ENCODE peak calls at places on chromosomes 11 and 22, in ten cellular contexts. One of them, this sample, is unnamed.

GRCh38 chr11:8011981-8012444 is 24.9 kb downstream of the EIF3F start:
- DNase-seq in AG10803: peak
- DNase-seq in ovary: no peak
- DNase-seq in cardiac muscle cell: peak
- DNase-seq in neural progenitor cell: no peak
- DNase-seq in PC-3: peak
- DNase-seq in BE2C: no peak
- DNase-seq in pancreas: no peak
- DNase-seq in uterus: no peak
- DNase-seq in BJ: peak
- DNase-seq in this sample: no peak

GRCh38 chr11:122163420-122163819 is 47.4 kb upstream of the BLID start:
- DNase-seq in AG10803: peak
- DNase-seq in pancreas: no peak
- DNase-seq in PC-3: peak
- DNase-seq in neural progenitor cell: no peak
- DNase-seq in uterus: no peak
- DNase-seq in cardiac muscle cell: peak
- DNase-seq in ovary: no peak
- DNase-seq in BE2C: no peak
- DNase-seq in BJ: peak
- DNase-seq in this sample: no peak

GRCh38 chr22:44130076-44130711 is 50.5 kb upstream of the PARVG start:
- DNase-seq in cardiac muscle cell: no peak
- DNase-seq in uterus: no peak
- DNase-seq in pancreas: no peak
- DNase-seq in PC-3: no peak
- DNase-seq in ovary: no peak
- DNase-seq in BJ: no peak
- DNase-seq in neural progenitor cell: no peak
- DNase-seq in BE2C: peak
- DNase-seq in AG10803: no peak
- DNase-seq in this sample: no peak

GRCh38 chr11:62805991-62806441 is 776 bp upstream of the NXF1 start:
- DNase-seq in BJ: no peak
- DNase-seq in pancreas: no peak
- DNase-seq in BE2C: no peak
- DNase-seq in AG10803: no peak
- DNase-seq in uterus: no peak
- DNase-seq in cardiac muscle cell: peak
- DNase-seq in neural progenitor cell: peak
- DNase-seq in ovary: no peak
- DNase-seq in PC-3: no peak
- DNase-seq in this sample: no peak

GRCh38 chr22:36940676-36941075 is 27.2 kb downstream of the CSF2RB start:
- DNase-seq in uterus: no peak
- DNase-seq in neural progenitor cell: no peak
- DNase-seq in AG10803: no peak
- DNase-seq in ovary: no peak
- DNase-seq in cardiac muscle cell: no peak
- DNase-seq in BE2C: no peak
- DNase-seq in BJ: no peak
- DNase-seq in PC-3: no peak
- DNase-seq in pancreas: no peak
- DNase-seq in this sample: no peak

GRCh38 chr11:112776834-112777793 is 184.1 kb upstream of the NCAM1 start:
- DNase-seq in AG10803: no peak
- DNase-seq in ovary: no peak
- DNase-seq in neural progenitor cell: no peak
- DNase-seq in pancreas: no peak
- DNase-seq in PC-3: no peak
- DNase-seq in BE2C: peak
- DNase-seq in uterus: no peak
- DNase-seq in BJ: no peak
- DNase-seq in cardiac muscle cell: peak
- DNase-seq in this sample: no peak

GRCh38 chr22:38284042-38284402 is 11.2 kb upstream of the TMEM184B start:
- DNase-seq in PC-3: no peak
- DNase-seq in uterus: peak
- DNase-seq in BJ: peak
- DNase-seq in pancreas: no peak
- DNase-seq in neural progenitor cell: no peak
- DNase-seq in ovary: no peak
- DNase-seq in AG10803: peak
- DNase-seq in cardiac muscle cell: peak
- DNase-seq in BE2C: no peak
- DNase-seq in this sample: no peak

GRCh38 chr22:26325641-26326040 is 103.4 kb upstream of the ASPHD2 start:
- DNase-seq in BJ: no peak
- DNase-seq in neural progenitor cell: no peak
- DNase-seq in ovary: no peak
- DNase-seq in PC-3: no peak
- DNase-seq in cardiac muscle cell: no peak
- DNase-seq in BE2C: no peak
- DNase-seq in AG10803: peak
- DNase-seq in pancreas: no peak
- DNase-seq in uterus: no peak
- DNase-seq in this sample: no peak

GRCh38 chr11:96147186-96147585 is 195.8 kb downstream of the MAML2 start:
- DNase-seq in uterus: no peak
- DNase-seq in cardiac muscle cell: no peak
- DNase-seq in pancreas: no peak
- DNase-seq in BJ: no peak
- DNase-seq in BE2C: no peak
- DNase-seq in neural progenitor cell: no peak
- DNase-seq in ovary: no peak
- DNase-seq in PC-3: peak
- DNase-seq in AG10803: no peak
- DNase-seq in this sample: no peak

GRCh38 chr11:129728571-129728970 is 87.1 kb upstream of the TMEM45B start:
- DNase-seq in neural progenitor cell: no peak
- DNase-seq in AG10803: no peak
- DNase-seq in cardiac muscle cell: no peak
- DNase-seq in pancreas: no peak
- DNase-seq in BJ: no peak
- DNase-seq in PC-3: peak
- DNase-seq in uterus: no peak
- DNase-seq in ovary: no peak
- DNase-seq in BE2C: no peak
- DNase-seq in this sample: peak

GRCh38 chr11:102928247-102928646 is 27.3 kb downstream of the MMP13 start:
- DNase-seq in cardiac muscle cell: no peak
- DNase-seq in BE2C: no peak
- DNase-seq in BJ: no peak
- DNase-seq in AG10803: no peak
- DNase-seq in ovary: no peak
- DNase-seq in pancreas: no peak
- DNase-seq in PC-3: no peak
- DNase-seq in uterus: no peak
- DNase-seq in neural progenitor cell: no peak
- DNase-seq in this sample: no peak

GRCh38 chr11:82960000-82960778 is 58.7 kb downstream of the DDIAS start:
- DNase-seq in BJ: no peak
- DNase-seq in cardiac muscle cell: no peak
- DNase-seq in pancreas: no peak
- DNase-seq in AG10803: no peak
- DNase-seq in uterus: no peak
- DNase-seq in neural progenitor cell: no peak
- DNase-seq in ovary: no peak
- DNase-seq in BE2C: no peak
- DNase-seq in PC-3: no peak
- DNase-seq in this sample: no peak

GRCh38 chr11:115657586-115657985 is 153.4 kb upstream of the CADM1 start:
- DNase-seq in cardiac muscle cell: no peak
- DNase-seq in BE2C: no peak
- DNase-seq in pancreas: no peak
- DNase-seq in neural progenitor cell: no peak
- DNase-seq in AG10803: peak
- DNase-seq in PC-3: no peak
- DNase-seq in ovary: no peak
- DNase-seq in uterus: no peak
- DNase-seq in BJ: no peak
- DNase-seq in this sample: no peak

GRCh38 chr11:129737535-129738230 is 78.0 kb upstream of the TMEM45B start:
- DNase-seq in pancreas: no peak
- DNase-seq in uterus: no peak
- DNase-seq in BJ: no peak
- DNase-seq in cardiac muscle cell: no peak
- DNase-seq in PC-3: no peak
- DNase-seq in BE2C: no peak
- DNase-seq in AG10803: no peak
- DNase-seq in neural progenitor cell: no peak
- DNase-seq in ovary: no peak
- DNase-seq in this sample: no peak

GRCh38 chr22:41256254-41256897 is 15.6 kb upstream of the CHADL start:
- DNase-seq in cardiac muscle cell: peak
- DNase-seq in BE2C: no peak
- DNase-seq in ovary: no peak
- DNase-seq in neural progenitor cell: no peak
- DNase-seq in pancreas: no peak
- DNase-seq in BJ: peak
- DNase-seq in PC-3: peak
- DNase-seq in uterus: no peak
- DNase-seq in AG10803: peak
- DNase-seq in this sample: peak
- TF ChIP-seq CTCF in cardiac muscle cell: no peak
- TF ChIP-seq CTCF in BE2C: no peak
- TF ChIP-seq CTCF in ovary: no peak
- TF ChIP-seq CTCF in neural progenitor cell: no peak
- TF ChIP-seq CTCF in pancreas: no peak
- TF ChIP-seq CTCF in BJ: peak
- TF ChIP-seq CTCF in PC-3: peak
- TF ChIP-seq CTCF in uterus: no peak
- TF ChIP-seq CTCF in AG10803: peak
- TF ChIP-seq CTCF in this sample: peak

DNA sequence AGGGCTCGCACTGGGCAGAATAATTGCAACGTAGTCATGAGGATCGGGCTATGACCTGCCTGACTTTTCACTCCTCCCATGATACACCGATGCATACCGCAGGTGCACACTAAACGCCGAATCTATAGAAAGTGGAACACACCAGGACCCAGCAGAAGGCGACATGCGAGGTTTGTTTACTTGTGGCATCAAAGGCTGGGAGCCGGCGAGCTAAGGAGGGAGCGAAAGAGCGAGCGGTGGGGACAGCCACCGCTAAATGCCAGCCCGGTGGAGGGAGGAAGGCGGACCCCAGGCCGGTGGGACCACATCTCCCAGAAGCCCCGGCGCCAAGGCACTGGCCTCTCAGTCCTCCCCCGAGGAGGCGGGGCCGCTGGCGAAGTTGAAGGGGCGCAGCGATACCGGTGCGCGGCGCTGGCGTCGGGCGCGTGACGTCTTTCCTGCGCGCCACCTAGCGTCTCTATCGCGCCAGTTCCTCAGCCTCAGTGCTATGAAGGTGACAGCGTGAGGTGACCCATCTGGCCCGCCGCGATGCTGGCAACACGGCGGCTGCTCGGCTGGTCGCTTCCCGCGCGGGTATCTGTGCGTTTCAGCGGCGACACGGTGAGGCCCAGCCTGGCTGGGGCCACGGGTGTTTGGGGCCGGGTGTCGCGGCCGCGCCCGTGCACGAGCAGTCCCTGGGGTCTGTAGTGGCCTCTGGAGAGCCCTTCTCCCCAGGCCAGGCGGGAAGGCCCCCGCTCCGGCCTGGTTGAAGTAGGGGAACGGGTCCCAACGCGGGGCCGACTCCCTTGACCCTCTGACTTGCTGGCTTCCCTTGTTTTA is at the start of gene NDUFV1:
- DNase-seq in AG10803: peak
- DNase-seq in BJ: peak
- DNase-seq in ovary: peak
- DNase-seq in uterus: peak
- DNase-seq in neural progenitor cell: peak
- DNase-seq in pancreas: peak
- DNase-seq in BE2C: peak
- DNase-seq in cardiac muscle cell: peak
- DNase-seq in PC-3: peak
- DNase-seq in this sample: peak
- H3K4me3 ChIP-seq in AG10803: peak
- H3K4me3 ChIP-seq in BJ: peak
- H3K4me3 ChIP-seq in ovary: peak
- H3K4me3 ChIP-seq in uterus: peak
- H3K4me3 ChIP-seq in neural progenitor cell: peak
- H3K4me3 ChIP-seq in pancreas: peak
- H3K4me3 ChIP-seq in BE2C: peak
- H3K4me3 ChIP-seq in cardiac muscle cell: peak
- H3K4me3 ChIP-seq in PC-3: peak
- H3K4me3 ChIP-seq in this sample: peak

GRCh38 chr22:50016308-50016987 is 3.9 kb upstream of the IL17REL start:
- DNase-seq in neural progenitor cell: peak
- DNase-seq in cardiac muscle cell: no peak
- DNase-seq in ovary: peak
- DNase-seq in PC-3: no peak
- DNase-seq in uterus: no peak
- DNase-seq in AG10803: no peak
- DNase-seq in BJ: no peak
- DNase-seq in BE2C: peak
- DNase-seq in pancreas: peak
- DNase-seq in this sample: no peak
- TF ChIP-seq CTCF in neural progenitor cell: no peak
- TF ChIP-seq CTCF in cardiac muscle cell: no peak
- TF ChIP-seq CTCF in ovary: no peak
- TF ChIP-seq CTCF in PC-3: no peak
- TF ChIP-seq CTCF in uterus: no peak
- TF ChIP-seq CTCF in AG10803: no peak
- TF ChIP-seq CTCF in BJ: no peak
- TF ChIP-seq CTCF in BE2C: no peak
- TF ChIP-seq CTCF in pancreas: no peak
- TF ChIP-seq CTCF in this sample: no peak

GRCh38 chr11:13279487-13279834 is 1.9 kb downstream of the BMAL1 start:
- DNase-seq in ovary: no peak
- DNase-seq in BE2C: no peak
- DNase-seq in uterus: no peak
- DNase-seq in cardiac muscle cell: no peak
- DNase-seq in neural progenitor cell: no peak
- DNase-seq in AG10803: no peak
- DNase-seq in BJ: no peak
- DNase-seq in pancreas: no peak
- DNase-seq in PC-3: no peak
- DNase-seq in this sample: no peak

GRCh38 chr11:13278620-13279486 is 1.3 kb downstream of the BMAL1 start:
- DNase-seq in ovary: no peak
- DNase-seq in BJ: no peak
- DNase-seq in pancreas: no peak
- DNase-seq in uterus: no peak
- DNase-seq in cardiac muscle cell: no peak
- DNase-seq in PC-3: no peak
- DNase-seq in neural progenitor cell: peak
- DNase-seq in BE2C: no peak
- DNase-seq in AG10803: no peak
- DNase-seq in this sample: no peak

GRCh38 chr11:13277719-13278619 is at the start of gene BMAL1:
- DNase-seq in AG10803: no peak
- DNase-seq in ovary: peak
- DNase-seq in pancreas: peak
- DNase-seq in PC-3: no peak
- DNase-seq in uterus: peak
- DNase-seq in BJ: no peak
- DNase-seq in neural progenitor cell: peak
- DNase-seq in cardiac muscle cell: peak
- DNase-seq in BE2C: no peak
- DNase-seq in this sample: no peak

GRCh38 chr11:13276852-13277718 is 505 bp upstream of the BMAL1 start:
- DNase-seq in BJ: peak
- DNase-seq in cardiac muscle cell: peak
- DNase-seq in uterus: peak
- DNase-seq in ovary: peak
- DNase-seq in BE2C: peak
- DNase-seq in AG10803: peak
- DNase-seq in pancreas: peak
- DNase-seq in neural progenitor cell: peak
- DNase-seq in PC-3: peak
- DNase-seq in this sample: peak

GRCh38 chr11:13276454-13276851 is 1.1 kb upstream of the BMAL1 start:
- DNase-seq in ovary: no peak
- DNase-seq in AG10803: no peak
- DNase-seq in cardiac muscle cell: no peak
- DNase-seq in neural progenitor cell: no peak
- DNase-seq in PC-3: no peak
- DNase-seq in BJ: no peak
- DNase-seq in BE2C: no peak
- DNase-seq in uterus: no peak
- DNase-seq in pancreas: no peak
- DNase-seq in this sample: no peak
- H3K4me3 ChIP-seq in ovary: peak
- H3K4me3 ChIP-seq in AG10803: peak
- H3K4me3 ChIP-seq in cardiac muscle cell: peak
- H3K4me3 ChIP-seq in neural progenitor cell: peak
- H3K4me3 ChIP-seq in PC-3: peak
- H3K4me3 ChIP-seq in BJ: peak
- H3K4me3 ChIP-seq in BE2C: peak
- H3K4me3 ChIP-seq in uterus: peak
- H3K4me3 ChIP-seq in pancreas: no peak
- H3K4me3 ChIP-seq in this sample: peak

This sample was measured in LNCaP clone FGC.